ENCODE peak calls at places on chromosomes 2 and 18, in ten cellular contexts. One of them, this sample, is unnamed.

GRCh38 chr18:55918449-55918848 is 330.5 kb upstream of the TCF4 start:
- DNase-seq in nucleus accumbens: no peak
- DNase-seq in A673: no peak
- DNase-seq in stimulated activated naive CD8-positive, alpha-beta T cell treated with anti-CD3 and anti-CD28 coated beads, Interleukin-15, amount 100 ng/mL, for 72 hours: no peak
- DNase-seq in GM12891: no peak
- DNase-seq in activated T-helper 1 cell treated with Interleukin-2 at 50 U/mL for 16 hours: no peak
- DNase-seq in Peyer's patch: no peak
- DNase-seq in retina: no peak
- DNase-seq in Kasumi-1: no peak
- DNase-seq in stimulated activated CD4-positive, alpha-beta T cell treated with anti-CD3 and anti-CD28 coated beads, Interleukin-2, amount 100 ng/mL, for 48 hours: no peak
- DNase-seq in this sample: no peak

GRCh38 chr2:33791625-33792024 is 192.5 kb upstream of the FAM98A start:
- DNase-seq in nucleus accumbens: no peak
- DNase-seq in A673: no peak
- DNase-seq in stimulated activated naive CD8-positive, alpha-beta T cell treated with anti-CD3 and anti-CD28 coated beads, Interleukin-15, amount 100 ng/mL, for 72 hours: no peak
- DNase-seq in GM12891: no peak
- DNase-seq in activated T-helper 1 cell treated with Interleukin-2 at 50 U/mL for 16 hours: no peak
- DNase-seq in Peyer's patch: no peak
- DNase-seq in retina: no peak
- DNase-seq in Kasumi-1: no peak
- DNase-seq in stimulated activated CD4-positive, alpha-beta T cell treated with anti-CD3 and anti-CD28 coated beads, Interleukin-2, amount 100 ng/mL, for 48 hours: no peak
- DNase-seq in this sample: no peak

GRCh38 chr2:96267159-96267971 is 1.3 kb downstream of the CIAO1 start:
- DNase-seq in nucleus accumbens: no peak
- DNase-seq in A673: peak
- DNase-seq in stimulated activated naive CD8-positive, alpha-beta T cell treated with anti-CD3 and anti-CD28 coated beads, Interleukin-15, amount 100 ng/mL, for 72 hours: peak
- DNase-seq in GM12891: peak
- DNase-seq in activated T-helper 1 cell treated with Interleukin-2 at 50 U/mL for 16 hours: peak
- DNase-seq in Peyer's patch: peak
- DNase-seq in retina: no peak
- DNase-seq in Kasumi-1: peak
- DNase-seq in stimulated activated CD4-positive, alpha-beta T cell treated with anti-CD3 and anti-CD28 coated beads, Interleukin-2, amount 100 ng/mL, for 48 hours: peak
- DNase-seq in this sample: no peak

GRCh38 chr2:206260427-206261012 is 13.9 kb upstream of the ZDBF2 start:
- DNase-seq in nucleus accumbens: no peak
- DNase-seq in A673: peak
- DNase-seq in stimulated activated naive CD8-positive, alpha-beta T cell treated with anti-CD3 and anti-CD28 coated beads, Interleukin-15, amount 100 ng/mL, for 72 hours: no peak
- DNase-seq in GM12891: no peak
- DNase-seq in activated T-helper 1 cell treated with Interleukin-2 at 50 U/mL for 16 hours: no peak
- DNase-seq in Peyer's patch: no peak
- DNase-seq in retina: no peak
- DNase-seq in Kasumi-1: no peak
- DNase-seq in stimulated activated CD4-positive, alpha-beta T cell treated with anti-CD3 and anti-CD28 coated beads, Interleukin-2, amount 100 ng/mL, for 48 hours: no peak
- DNase-seq in this sample: no peak

GRCh38 chr2:46942143-46942526 is 26.5 kb upstream of the MCFD2 start:
- DNase-seq in nucleus accumbens: no peak
- DNase-seq in A673: no peak
- DNase-seq in stimulated activated naive CD8-positive, alpha-beta T cell treated with anti-CD3 and anti-CD28 coated beads, Interleukin-15, amount 100 ng/mL, for 72 hours: peak
- DNase-seq in GM12891: peak
- DNase-seq in activated T-helper 1 cell treated with Interleukin-2 at 50 U/mL for 16 hours: peak
- DNase-seq in Peyer's patch: peak
- DNase-seq in retina: no peak
- DNase-seq in Kasumi-1: peak
- DNase-seq in stimulated activated CD4-positive, alpha-beta T cell treated with anti-CD3 and anti-CD28 coated beads, Interleukin-2, amount 100 ng/mL, for 48 hours: peak
- DNase-seq in this sample: no peak

GRCh38 chr2:30029804-30030203 is 108.4 kb upstream of the ALK start:
- DNase-seq in nucleus accumbens: no peak
- DNase-seq in A673: peak
- DNase-seq in stimulated activated naive CD8-positive, alpha-beta T cell treated with anti-CD3 and anti-CD28 coated beads, Interleukin-15, amount 100 ng/mL, for 72 hours: no peak
- DNase-seq in GM12891: no peak
- DNase-seq in activated T-helper 1 cell treated with Interleukin-2 at 50 U/mL for 16 hours: no peak
- DNase-seq in Peyer's patch: no peak
- DNase-seq in retina: no peak
- DNase-seq in Kasumi-1: no peak
- DNase-seq in stimulated activated CD4-positive, alpha-beta T cell treated with anti-CD3 and anti-CD28 coated beads, Interleukin-2, amount 100 ng/mL, for 48 hours: no peak
- DNase-seq in this sample: no peak

GRCh38 chr18:21336846-21337245 is 94.8 kb downstream of the GREB1L start:
- DNase-seq in nucleus accumbens: no peak
- DNase-seq in A673: no peak
- DNase-seq in stimulated activated naive CD8-positive, alpha-beta T cell treated with anti-CD3 and anti-CD28 coated beads, Interleukin-15, amount 100 ng/mL, for 72 hours: no peak
- DNase-seq in GM12891: no peak
- DNase-seq in activated T-helper 1 cell treated with Interleukin-2 at 50 U/mL for 16 hours: no peak
- DNase-seq in Peyer's patch: no peak
- DNase-seq in retina: no peak
- DNase-seq in Kasumi-1: no peak
- DNase-seq in stimulated activated CD4-positive, alpha-beta T cell treated with anti-CD3 and anti-CD28 coated beads, Interleukin-2, amount 100 ng/mL, for 48 hours: no peak
- DNase-seq in this sample: no peak

GRCh38 chr2:126482582-126483464 is 173.1 kb upstream of the GYPC start:
- DNase-seq in nucleus accumbens: no peak
- DNase-seq in A673: peak
- DNase-seq in stimulated activated naive CD8-positive, alpha-beta T cell treated with anti-CD3 and anti-CD28 coated beads, Interleukin-15, amount 100 ng/mL, for 72 hours: no peak
- DNase-seq in GM12891: no peak
- DNase-seq in activated T-helper 1 cell treated with Interleukin-2 at 50 U/mL for 16 hours: no peak
- DNase-seq in Peyer's patch: no peak
- DNase-seq in retina: no peak
- DNase-seq in Kasumi-1: no peak
- DNase-seq in stimulated activated CD4-positive, alpha-beta T cell treated with anti-CD3 and anti-CD28 coated beads, Interleukin-2, amount 100 ng/mL, for 48 hours: no peak
- DNase-seq in this sample: no peak

GRCh38 chr2:98884658-98885057 is 51.4 kb downstream of the CRACDL start:
- DNase-seq in nucleus accumbens: no peak
- DNase-seq in A673: no peak
- DNase-seq in stimulated activated naive CD8-positive, alpha-beta T cell treated with anti-CD3 and anti-CD28 coated beads, Interleukin-15, amount 100 ng/mL, for 72 hours: no peak
- DNase-seq in GM12891: no peak
- DNase-seq in activated T-helper 1 cell treated with Interleukin-2 at 50 U/mL for 16 hours: no peak
- DNase-seq in Peyer's patch: no peak
- DNase-seq in retina: no peak
- DNase-seq in Kasumi-1: no peak
- DNase-seq in stimulated activated CD4-positive, alpha-beta T cell treated with anti-CD3 and anti-CD28 coated beads, Interleukin-2, amount 100 ng/mL, for 48 hours: no peak
- DNase-seq in this sample: no peak

GRCh38 chr2:41928593-41928992 is 119.2 kb upstream of the PKDCC start:
- DNase-seq in nucleus accumbens: no peak
- DNase-seq in A673: no peak
- DNase-seq in stimulated activated naive CD8-positive, alpha-beta T cell treated with anti-CD3 and anti-CD28 coated beads, Interleukin-15, amount 100 ng/mL, for 72 hours: no peak
- DNase-seq in GM12891: no peak
- DNase-seq in activated T-helper 1 cell treated with Interleukin-2 at 50 U/mL for 16 hours: no peak
- DNase-seq in Peyer's patch: no peak
- DNase-seq in retina: no peak
- DNase-seq in Kasumi-1: no peak
- DNase-seq in stimulated activated CD4-positive, alpha-beta T cell treated with anti-CD3 and anti-CD28 coated beads, Interleukin-2, amount 100 ng/mL, for 48 hours: no peak
- DNase-seq in this sample: no peak

GRCh38 chr2:120576509-120577474 is 158.9 kb upstream of the GLI2 start:
- DNase-seq in nucleus accumbens: no peak
- DNase-seq in A673: peak
- DNase-seq in stimulated activated naive CD8-positive, alpha-beta T cell treated with anti-CD3 and anti-CD28 coated beads, Interleukin-15, amount 100 ng/mL, for 72 hours: no peak
- DNase-seq in GM12891: no peak
- DNase-seq in activated T-helper 1 cell treated with Interleukin-2 at 50 U/mL for 16 hours: no peak
- DNase-seq in Peyer's patch: no peak
- DNase-seq in retina: peak
- DNase-seq in Kasumi-1: no peak
- DNase-seq in stimulated activated CD4-positive, alpha-beta T cell treated with anti-CD3 and anti-CD28 coated beads, Interleukin-2, amount 100 ng/mL, for 48 hours: no peak
- DNase-seq in this sample: no peak

GRCh38 chr18:9787716-9788115 is 79.6 kb downstream of the RAB31 start:
- DNase-seq in nucleus accumbens: no peak
- DNase-seq in A673: no peak
- DNase-seq in stimulated activated naive CD8-positive, alpha-beta T cell treated with anti-CD3 and anti-CD28 coated beads, Interleukin-15, amount 100 ng/mL, for 72 hours: no peak
- DNase-seq in GM12891: no peak
- DNase-seq in activated T-helper 1 cell treated with Interleukin-2 at 50 U/mL for 16 hours: no peak
- DNase-seq in Peyer's patch: no peak
- DNase-seq in retina: no peak
- DNase-seq in Kasumi-1: no peak
- DNase-seq in stimulated activated CD4-positive, alpha-beta T cell treated with anti-CD3 and anti-CD28 coated beads, Interleukin-2, amount 100 ng/mL, for 48 hours: no peak
- DNase-seq in this sample: no peak

GRCh38 chr2:217277646-217278048 is 417.8 kb upstream of the TNP1 start:
- DNase-seq in nucleus accumbens: peak
- DNase-seq in A673: no peak
- DNase-seq in stimulated activated naive CD8-positive, alpha-beta T cell treated with anti-CD3 and anti-CD28 coated beads, Interleukin-15, amount 100 ng/mL, for 72 hours: no peak
- DNase-seq in GM12891: no peak
- DNase-seq in activated T-helper 1 cell treated with Interleukin-2 at 50 U/mL for 16 hours: no peak
- DNase-seq in Peyer's patch: no peak
- DNase-seq in retina: no peak
- DNase-seq in Kasumi-1: no peak
- DNase-seq in stimulated activated CD4-positive, alpha-beta T cell treated with anti-CD3 and anti-CD28 coated beads, Interleukin-2, amount 100 ng/mL, for 48 hours: no peak
- DNase-seq in this sample: no peak

GRCh38 chr2:220460257-220460985 is 833.0 kb downstream of the SLC4A3 start:
- DNase-seq in nucleus accumbens: no peak
- DNase-seq in A673: peak
- DNase-seq in stimulated activated naive CD8-positive, alpha-beta T cell treated with anti-CD3 and anti-CD28 coated beads, Interleukin-15, amount 100 ng/mL, for 72 hours: no peak
- DNase-seq in GM12891: no peak
- DNase-seq in activated T-helper 1 cell treated with Interleukin-2 at 50 U/mL for 16 hours: no peak
- DNase-seq in Peyer's patch: no peak
- DNase-seq in retina: no peak
- DNase-seq in Kasumi-1: no peak
- DNase-seq in stimulated activated CD4-positive, alpha-beta T cell treated with anti-CD3 and anti-CD28 coated beads, Interleukin-2, amount 100 ng/mL, for 48 hours: no peak
- DNase-seq in this sample: no peak

GRCh38 chr2:8391584-8391983 is 290.3 kb upstream of the ID2 start:
- DNase-seq in nucleus accumbens: no peak
- DNase-seq in A673: peak
- DNase-seq in stimulated activated naive CD8-positive, alpha-beta T cell treated with anti-CD3 and anti-CD28 coated beads, Interleukin-15, amount 100 ng/mL, for 72 hours: no peak
- DNase-seq in GM12891: no peak
- DNase-seq in activated T-helper 1 cell treated with Interleukin-2 at 50 U/mL for 16 hours: no peak
- DNase-seq in Peyer's patch: no peak
- DNase-seq in retina: no peak
- DNase-seq in Kasumi-1: no peak
- DNase-seq in stimulated activated CD4-positive, alpha-beta T cell treated with anti-CD3 and anti-CD28 coated beads, Interleukin-2, amount 100 ng/mL, for 48 hours: no peak
- DNase-seq in this sample: no peak

GRCh38 chr18:72201032-72201431 is 343.1 kb downstream of the CBLN2 start:
- DNase-seq in nucleus accumbens: no peak
- DNase-seq in A673: no peak
- DNase-seq in stimulated activated naive CD8-positive, alpha-beta T cell treated with anti-CD3 and anti-CD28 coated beads, Interleukin-15, amount 100 ng/mL, for 72 hours: no peak
- DNase-seq in GM12891: no peak
- DNase-seq in activated T-helper 1 cell treated with Interleukin-2 at 50 U/mL for 16 hours: no peak
- DNase-seq in Peyer's patch: no peak
- DNase-seq in retina: no peak
- DNase-seq in Kasumi-1: no peak
- DNase-seq in stimulated activated CD4-positive, alpha-beta T cell treated with anti-CD3 and anti-CD28 coated beads, Interleukin-2, amount 100 ng/mL, for 48 hours: no peak
- DNase-seq in this sample: no peak

GRCh38 chr2:196435189-196435588 is 204.3 kb upstream of the CCDC150 start:
- DNase-seq in nucleus accumbens: no peak
- DNase-seq in A673: no peak
- DNase-seq in stimulated activated naive CD8-positive, alpha-beta T cell treated with anti-CD3 and anti-CD28 coated beads, Interleukin-15, amount 100 ng/mL, for 72 hours: no peak
- DNase-seq in GM12891: no peak
- DNase-seq in activated T-helper 1 cell treated with Interleukin-2 at 50 U/mL for 16 hours: no peak
- DNase-seq in Peyer's patch: no peak
- DNase-seq in retina: no peak
- DNase-seq in Kasumi-1: no peak
- DNase-seq in stimulated activated CD4-positive, alpha-beta T cell treated with anti-CD3 and anti-CD28 coated beads, Interleukin-2, amount 100 ng/mL, for 48 hours: no peak
- DNase-seq in this sample: no peak

GRCh38 chr2:226478121-226478809 is 321.4 kb downstream of the IRS1 start:
- DNase-seq in nucleus accumbens: no peak
- DNase-seq in A673: peak
- DNase-seq in stimulated activated naive CD8-positive, alpha-beta T cell treated with anti-CD3 and anti-CD28 coated beads, Interleukin-15, amount 100 ng/mL, for 72 hours: no peak
- DNase-seq in GM12891: no peak
- DNase-seq in activated T-helper 1 cell treated with Interleukin-2 at 50 U/mL for 16 hours: no peak
- DNase-seq in Peyer's patch: peak
- DNase-seq in retina: peak
- DNase-seq in Kasumi-1: no peak
- DNase-seq in stimulated activated CD4-positive, alpha-beta T cell treated with anti-CD3 and anti-CD28 coated beads, Interleukin-2, amount 100 ng/mL, for 48 hours: no peak
- DNase-seq in this sample: no peak

GRCh38 chr2:122634261-122634660 is 878.8 kb downstream of the TSN start:
- DNase-seq in nucleus accumbens: no peak
- DNase-seq in A673: peak
- DNase-seq in stimulated activated naive CD8-positive, alpha-beta T cell treated with anti-CD3 and anti-CD28 coated beads, Interleukin-15, amount 100 ng/mL, for 72 hours: no peak
- DNase-seq in GM12891: no peak
- DNase-seq in activated T-helper 1 cell treated with Interleukin-2 at 50 U/mL for 16 hours: no peak
- DNase-seq in Peyer's patch: no peak
- DNase-seq in retina: no peak
- DNase-seq in Kasumi-1: no peak
- DNase-seq in stimulated activated CD4-positive, alpha-beta T cell treated with anti-CD3 and anti-CD28 coated beads, Interleukin-2, amount 100 ng/mL, for 48 hours: no peak
- DNase-seq in this sample: no peak

GRCh38 chr2:105813405-105813804 is 68.7 kb downstream of the NCK2 start:
- DNase-seq in nucleus accumbens: no peak
- DNase-seq in A673: no peak
- DNase-seq in stimulated activated naive CD8-positive, alpha-beta T cell treated with anti-CD3 and anti-CD28 coated beads, Interleukin-15, amount 100 ng/mL, for 72 hours: no peak
- DNase-seq in GM12891: no peak
- DNase-seq in activated T-helper 1 cell treated with Interleukin-2 at 50 U/mL for 16 hours: no peak
- DNase-seq in Peyer's patch: no peak
- DNase-seq in retina: no peak
- DNase-seq in Kasumi-1: no peak
- DNase-seq in stimulated activated CD4-positive, alpha-beta T cell treated with anti-CD3 and anti-CD28 coated beads, Interleukin-2, amount 100 ng/mL, for 48 hours: no peak
- DNase-seq in this sample: no peak

GRCh38 chr2:3864943-3865664 is 161.7 kb downstream of the DCDC2C start:
- DNase-seq in nucleus accumbens: no peak
- DNase-seq in A673: no peak
- DNase-seq in stimulated activated naive CD8-positive, alpha-beta T cell treated with anti-CD3 and anti-CD28 coated beads, Interleukin-15, amount 100 ng/mL, for 72 hours: no peak
- DNase-seq in GM12891: no peak
- DNase-seq in activated T-helper 1 cell treated with Interleukin-2 at 50 U/mL for 16 hours: no peak
- DNase-seq in Peyer's patch: no peak
- DNase-seq in retina: peak
- DNase-seq in Kasumi-1: no peak
- DNase-seq in stimulated activated CD4-positive, alpha-beta T cell treated with anti-CD3 and anti-CD28 coated beads, Interleukin-2, amount 100 ng/mL, for 48 hours: no peak
- DNase-seq in this sample: no peak

GRCh38 chr2:138223321-138223720 is 259.0 kb downstream of the HNMT start:
- DNase-seq in nucleus accumbens: no peak
- DNase-seq in A673: no peak
- DNase-seq in stimulated activated naive CD8-positive, alpha-beta T cell treated with anti-CD3 and anti-CD28 coated beads, Interleukin-15, amount 100 ng/mL, for 72 hours: no peak
- DNase-seq in GM12891: no peak
- DNase-seq in activated T-helper 1 cell treated with Interleukin-2 at 50 U/mL for 16 hours: no peak
- DNase-seq in Peyer's patch: no peak
- DNase-seq in retina: no peak
- DNase-seq in Kasumi-1: no peak
- DNase-seq in stimulated activated CD4-positive, alpha-beta T cell treated with anti-CD3 and anti-CD28 coated beads, Interleukin-2, amount 100 ng/mL, for 48 hours: no peak
- DNase-seq in this sample: no peak

GRCh38 chr18:76688724-76689472 is 133.5 kb upstream of the ZNF236 start:
- DNase-seq in nucleus accumbens: no peak
- DNase-seq in A673: no peak
- DNase-seq in stimulated activated naive CD8-positive, alpha-beta T cell treated with anti-CD3 and anti-CD28 coated beads, Interleukin-15, amount 100 ng/mL, for 72 hours: no peak
- DNase-seq in GM12891: no peak
- DNase-seq in activated T-helper 1 cell treated with Interleukin-2 at 50 U/mL for 16 hours: no peak
- DNase-seq in Peyer's patch: peak
- DNase-seq in retina: no peak
- DNase-seq in Kasumi-1: no peak
- DNase-seq in stimulated activated CD4-positive, alpha-beta T cell treated with anti-CD3 and anti-CD28 coated beads, Interleukin-2, amount 100 ng/mL, for 48 hours: no peak
- DNase-seq in this sample: no peak

GRCh38 chr18:56175309-56175708 is 463.1 kb downstream of the TXNL1 start:
- DNase-seq in nucleus accumbens: no peak
- DNase-seq in A673: no peak
- DNase-seq in stimulated activated naive CD8-positive, alpha-beta T cell treated with anti-CD3 and anti-CD28 coated beads, Interleukin-15, amount 100 ng/mL, for 72 hours: no peak
- DNase-seq in GM12891: no peak
- DNase-seq in activated T-helper 1 cell treated with Interleukin-2 at 50 U/mL for 16 hours: no peak
- DNase-seq in Peyer's patch: no peak
- DNase-seq in retina: no peak
- DNase-seq in Kasumi-1: no peak
- DNase-seq in stimulated activated CD4-positive, alpha-beta T cell treated with anti-CD3 and anti-CD28 coated beads, Interleukin-2, amount 100 ng/mL, for 48 hours: no peak
- DNase-seq in this sample: no peak

GRCh38 chr2:238509151-238509820 is 82.6 kb downstream of the ASB1 start:
- DNase-seq in nucleus accumbens: no peak
- DNase-seq in A673: peak
- DNase-seq in stimulated activated naive CD8-positive, alpha-beta T cell treated with anti-CD3 and anti-CD28 coated beads, Interleukin-15, amount 100 ng/mL, for 72 hours: no peak
- DNase-seq in GM12891: no peak
- DNase-seq in activated T-helper 1 cell treated with Interleukin-2 at 50 U/mL for 16 hours: no peak
- DNase-seq in Peyer's patch: peak
- DNase-seq in retina: peak
- DNase-seq in Kasumi-1: no peak
- DNase-seq in stimulated activated CD4-positive, alpha-beta T cell treated with anti-CD3 and anti-CD28 coated beads, Interleukin-2, amount 100 ng/mL, for 48 hours: no peak
- DNase-seq in this sample: no peak

GRCh38 chr2:121804340-121804739 is 48.9 kb downstream of the TSN start:
- DNase-seq in nucleus accumbens: no peak
- DNase-seq in A673: peak
- DNase-seq in stimulated activated naive CD8-positive, alpha-beta T cell treated with anti-CD3 and anti-CD28 coated beads, Interleukin-15, amount 100 ng/mL, for 72 hours: no peak
- DNase-seq in GM12891: peak
- DNase-seq in activated T-helper 1 cell treated with Interleukin-2 at 50 U/mL for 16 hours: no peak
- DNase-seq in Peyer's patch: no peak
- DNase-seq in retina: no peak
- DNase-seq in Kasumi-1: peak
- DNase-seq in stimulated activated CD4-positive, alpha-beta T cell treated with anti-CD3 and anti-CD28 coated beads, Interleukin-2, amount 100 ng/mL, for 48 hours: no peak
- DNase-seq in this sample: no peak

GRCh38 chr2:133862400-133862977 is 294.2 kb upstream of the NCKAP5 start:
- DNase-seq in nucleus accumbens: no peak
- DNase-seq in A673: no peak
- DNase-seq in stimulated activated naive CD8-positive, alpha-beta T cell treated with anti-CD3 and anti-CD28 coated beads, Interleukin-15, amount 100 ng/mL, for 72 hours: no peak
- DNase-seq in GM12891: no peak
- DNase-seq in activated T-helper 1 cell treated with Interleukin-2 at 50 U/mL for 16 hours: no peak
- DNase-seq in Peyer's patch: no peak
- DNase-seq in retina: no peak
- DNase-seq in Kasumi-1: no peak
- DNase-seq in stimulated activated CD4-positive, alpha-beta T cell treated with anti-CD3 and anti-CD28 coated beads, Interleukin-2, amount 100 ng/mL, for 48 hours: no peak
- DNase-seq in this sample: no peak

GRCh38 chr2:79009388-79009787 is 16.1 kb upstream of the REG3G start:
- DNase-seq in nucleus accumbens: no peak
- DNase-seq in A673: no peak
- DNase-seq in stimulated activated naive CD8-positive, alpha-beta T cell treated with anti-CD3 and anti-CD28 coated beads, Interleukin-15, amount 100 ng/mL, for 72 hours: no peak
- DNase-seq in GM12891: no peak
- DNase-seq in activated T-helper 1 cell treated with Interleukin-2 at 50 U/mL for 16 hours: no peak
- DNase-seq in Peyer's patch: no peak
- DNase-seq in retina: no peak
- DNase-seq in Kasumi-1: no peak
- DNase-seq in stimulated activated CD4-positive, alpha-beta T cell treated with anti-CD3 and anti-CD28 coated beads, Interleukin-2, amount 100 ng/mL, for 48 hours: no peak
- DNase-seq in this sample: no peak